ENCODE peak calls at places on chromosome 14, in seven cellular contexts. R is endothelial cell, N is WTC11, P is transverse colon, Q is body of pancreas, J is uterus, L is brain microvascular endothelial cell. Y is an unnamed sample.

GRCh38 chr14:23183479-23183878 is at the start of gene SLC7A8:
- DNase-seq in Q (peak), L (no peak), R (peak), P (peak), N (peak), J (peak), Y (no peak)

GRCh38 chr14:96067985-96068930 is 29.1 kb downstream of the C14orf132 start:
- DNase-seq in R (no peak), P (no peak), Q (no peak), L (no peak), J (no peak), N (no peak), Y (no peak)

GRCh38 chr14:24080142-24080530 is 8.8 kb downstream of the CPNE6 start:
- DNase-seq in Q (no peak), R (no peak), N (no peak), J (no peak), L (no peak), P (no peak), Y (no peak)

GRCh38 chr14:70021548-70021947 is 142.3 kb downstream of the SMOC1 start:
- DNase-seq in P (no peak), R (no peak), Q (no peak), L (no peak), N (no peak), J (no peak), Y (no peak)

GRCh38 chr14:62736004-62736403 is 309.3 kb downstream of the KCNH5 start:
- DNase-seq in P (no peak), L (no peak), R (no peak), Q (no peak), J (no peak), N (no peak), Y (no peak)

GRCh38 chr14:44795725-44796124 is 166.0 kb downstream of the KLHL28 start:
- DNase-seq in Q (peak), J (no peak), L (no peak), N (peak), P (no peak), R (no peak), Y (no peak)

GRCh38 chr14:94407906-94408305 is 19.5 kb upstream of the SERPINA1 start:
- DNase-seq in P (no peak), L (no peak), Q (no peak), N (no peak), R (no peak), J (no peak), Y (no peak)

GRCh38 chr14:100472491-100472890 is 114.7 kb downstream of the BEGAIN start:
- DNase-seq in N (no peak), Q (no peak), J (no peak), R (no peak), L (no peak), P (no peak), Y (no peak)

GRCh38 chr14:100524933-100525243 is 62.3 kb downstream of the BEGAIN start:
- DNase-seq in N (peak), J (peak), R (peak), Q (peak), L (peak), P (no peak), Y (peak)

GRCh38 chr14:37150414-37150813 is 22.0 kb downstream of the SLC25A21 start:
- DNase-seq in P (no peak), J (no peak), N (no peak), Q (no peak), R (no peak), L (peak), Y (no peak)

GRCh38 chr14:23154876-23155587 is 28.4 kb downstream of the SLC7A8 start:
- DNase-seq in P (peak), Q (peak), J (peak), L (peak), N (peak), R (peak), Y (no peak)

GRCh38 chr14:32472081-32472480 is 143.0 kb downstream of the AKAP6 start:
- DNase-seq in Q (no peak), R (no peak), N (no peak), J (no peak), P (no peak), L (no peak), Y (no peak)

GRCh38 chr14:31982642-31983041 is 94.5 kb upstream of the ARHGAP5 start:
- DNase-seq in J (no peak), R (no peak), P (no peak), L (no peak), Q (no peak), N (no peak), Y (no peak)

GRCh38 chr14:58077621-58078020 is 74.4 kb downstream of the ARMH4 start:
- DNase-seq in R (no peak), P (no peak), N (no peak), J (no peak), Q (no peak), L (no peak), Y (no peak)

GRCh38 chr14:33455998-33456397 is 494.9 kb downstream of the EGLN3 start:
- DNase-seq in Q (no peak), N (no peak), L (no peak), J (no peak), R (no peak), P (no peak), Y (no peak)

GRCh38 chr14:60346706-60347105 is 97.7 kb downstream of the PPM1A start:
- DNase-seq in R (peak), J (no peak), Q (peak), L (no peak), N (no peak), P (no peak), Y (no peak)

GRCh38 chr14:85319998-85320397 is 209.9 kb upstream of the FLRT2 start:
- DNase-seq in L (peak), J (no peak), R (no peak), P (no peak), N (no peak), Q (no peak), Y (no peak)

GRCh38 chr14:74945261-74945851 is 10.0 kb downstream of the PGF start:
- DNase-seq in R (peak), J (no peak), L (no peak), P (peak), Q (peak), N (peak), Y (no peak)

GRCh38 chr14:30994681-30995620 is 30.5 kb upstream of the AP4S1 start:
- DNase-seq in L (no peak), J (no peak), Q (no peak), R (no peak), N (no peak), P (no peak), Y (no peak)

GRCh38 chr14:54524410-54524809 is 14.7 kb downstream of the CGRRF1 start:
- DNase-seq in R (no peak), L (no peak), N (no peak), P (no peak), Q (no peak), J (no peak), Y (no peak)

GRCh38 chr14:77203611-77204456 is 22.2 kb downstream of the TMEM63C start:
- DNase-seq in Q (no peak), R (no peak), P (no peak), N (no peak), L (no peak), J (no peak), Y (no peak)

GRCh38 chr14:23481362-23481970 is 12.0 kb downstream of the NGDN start:
- DNase-seq in Q (no peak), R (peak), P (no peak), N (no peak), L (no peak), J (no peak), Y (no peak)

GRCh38 chr14:24677956-24678355 is 44.0 kb upstream of the GZMB start:
- DNase-seq in J (no peak), L (no peak), Q (no peak), P (no peak), N (no peak), R (no peak), Y (no peak)

GRCh38 chr14:105927661-105928060 is 401.3 kb downstream of the TMEM121 start:
- DNase-seq in P (peak), R (no peak), J (no peak), N (no peak), Q (no peak), L (no peak), Y (no peak)
- TF ChIP-seq CTCF in P (no peak), R (no peak), J (no peak), N (no peak), Q (no peak), L (no peak), Y (no peak)

GRCh38 chr14:89954045-89955021 is at the start of gene EFCAB11:
- DNase-seq in Q (peak), L (peak), P (peak), N (peak), J (peak), R (peak), Y (peak)

GRCh38 chr14:89955022-89955414 is 488 bp upstream of the EFCAB11 start:
- DNase-seq in R (no peak), P (no peak), J (no peak), N (no peak), Q (peak), L (no peak), Y (no peak)

GRCh38 chr14:89956294-89957009 is 725 bp downstream of the TDP1 start:
- DNase-seq in N (peak), L (peak), Q (peak), R (peak), J (peak), P (peak), Y (no peak)

GRCh38 chr14:89953602-89954001 is 928 bp downstream of the EFCAB11 start:
- DNase-seq in R (no peak), N (no peak), L (no peak), P (no peak), J (no peak), Q (no peak), Y (no peak)

DNA sequence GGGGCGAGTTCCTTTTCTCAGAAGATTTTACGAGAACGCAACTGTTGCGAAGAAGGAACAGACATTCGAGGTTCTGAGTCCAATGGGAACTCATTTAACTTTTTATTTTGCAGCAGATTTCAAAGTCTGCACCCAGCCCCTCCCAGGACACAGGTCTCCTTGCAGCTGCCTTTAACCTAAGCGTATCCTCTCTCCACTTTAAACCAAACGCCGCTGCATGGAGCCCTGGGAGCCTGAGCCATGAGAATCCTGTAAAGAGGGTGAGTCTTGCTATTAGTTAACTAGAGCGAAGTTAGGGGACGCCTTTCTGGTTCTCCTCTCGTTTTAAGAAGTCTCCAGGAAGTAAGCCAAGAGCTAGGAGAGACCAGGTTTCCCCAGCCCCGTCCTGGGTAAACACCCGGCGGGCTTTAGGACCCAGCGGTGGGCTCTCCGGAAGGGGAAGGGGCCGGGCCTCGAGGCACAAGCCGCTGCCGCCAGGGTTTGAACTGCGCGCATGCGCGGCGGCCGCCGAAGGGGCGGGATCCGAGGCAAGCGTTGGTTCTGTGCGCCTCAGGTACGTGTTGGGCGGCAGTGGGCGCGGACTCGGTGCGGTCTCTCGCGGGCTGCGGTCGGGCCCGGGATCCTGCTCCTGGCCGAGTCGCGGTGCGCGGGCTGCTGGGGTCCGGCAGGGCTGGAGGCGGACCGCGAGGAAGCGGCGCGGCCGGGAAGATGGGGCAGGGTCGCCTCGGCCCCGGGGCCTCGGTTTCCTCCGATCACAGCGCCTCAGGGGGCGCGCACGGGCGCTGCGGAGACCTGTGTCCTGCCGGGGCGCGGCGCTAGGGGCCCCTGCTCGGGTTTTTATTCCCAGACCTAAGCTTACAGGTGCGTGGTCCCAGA is at the start of gene TDP1:
- DNase-seq in P (peak), L (peak), N (peak), J (peak), Q (peak), R (peak), Y (peak)
- TF ChIP-seq CTCF in P (no peak), L (no peak), N (no peak), J (no peak), Q (no peak), R (no peak), Y (no peak)

GRCh38 chr14:64541261-64541970 is 875 bp downstream of the HSPA2 start:
- DNase-seq in Q (peak), J (peak), R (no peak), N (no peak), L (no peak), P (peak), Y (no peak)
- TF ChIP-seq CTCF in Q (no peak), J (no peak), R (no peak), N (no peak), L (no peak), P (no peak), Y (no peak)

GRCh38 chr14:101767618-101768362 is 6.3 kb downstream of the PPP2R5C start:
- DNase-seq in R (no peak), L (no peak), N (no peak), Q (no peak), P (no peak), J (no peak), Y (no peak)
- TF ChIP-seq CTCF in R (no peak), L (no peak), N (no peak), Q (no peak), P (no peak), J (no peak), Y (no peak)

GRCh38 chr14:88914956-88915355 is 90.5 kb downstream of the TTC8 start:
- DNase-seq in J (no peak), N (no peak), P (no peak), Q (no peak), R (no peak), L (no peak), Y (no peak)

DNA sequence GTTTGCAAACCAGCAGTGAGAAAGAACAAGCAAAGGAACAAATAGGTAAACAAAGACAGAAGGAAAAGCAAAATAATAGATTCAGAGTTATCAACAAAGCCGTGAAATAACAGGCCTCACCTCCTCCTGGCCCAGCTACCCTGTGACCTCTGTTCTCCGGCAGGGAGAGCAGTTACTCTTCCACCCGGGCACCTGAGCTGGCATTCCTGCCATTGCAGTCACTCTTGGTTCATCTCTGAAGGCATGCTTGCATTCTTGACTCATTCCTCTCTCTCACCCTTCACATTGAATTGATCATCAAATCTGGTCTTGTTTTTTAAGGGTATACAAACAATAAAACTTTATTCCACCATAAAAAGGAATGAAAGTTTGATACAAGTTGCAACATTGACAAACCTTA is 95.1 kb downstream of the TTC8 start:
- DNase-seq in R (no peak), N (no peak), J (no peak), L (no peak), P (peak), Q (no peak), Y (no peak)
- TF ChIP-seq CTCF in R (no peak), N (no peak), J (no peak), L (no peak), P (peak), Q (no peak), Y (no peak)

DNA sequence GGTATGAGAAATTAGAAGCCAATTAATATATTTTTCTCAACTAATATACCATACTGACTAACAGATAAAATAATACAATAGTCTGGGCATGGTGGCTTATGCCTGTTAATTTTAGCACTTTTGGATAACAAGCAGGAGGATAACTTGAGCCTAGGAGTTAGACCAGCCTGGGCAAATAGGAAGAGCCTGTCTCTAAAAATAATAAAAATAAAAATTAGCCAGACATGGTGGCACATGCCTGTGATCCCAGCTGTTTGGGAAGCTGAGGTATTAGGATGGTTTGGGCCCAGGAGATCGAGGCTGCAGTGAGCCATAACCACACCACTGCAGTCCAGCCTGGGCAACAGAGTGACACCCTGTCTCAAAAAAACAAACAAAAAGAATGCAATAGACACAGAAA is 24.7 kb downstream of the KLHDC2 start:
- DNase-seq in L (no peak), R (no peak), J (no peak), P (no peak), Q (no peak), N (no peak), Y (no peak)
- TF ChIP-seq CTCF in L (no peak), R (no peak), J (no peak), P (no peak), Q (no peak), N (no peak), Y (no peak)

DNA sequence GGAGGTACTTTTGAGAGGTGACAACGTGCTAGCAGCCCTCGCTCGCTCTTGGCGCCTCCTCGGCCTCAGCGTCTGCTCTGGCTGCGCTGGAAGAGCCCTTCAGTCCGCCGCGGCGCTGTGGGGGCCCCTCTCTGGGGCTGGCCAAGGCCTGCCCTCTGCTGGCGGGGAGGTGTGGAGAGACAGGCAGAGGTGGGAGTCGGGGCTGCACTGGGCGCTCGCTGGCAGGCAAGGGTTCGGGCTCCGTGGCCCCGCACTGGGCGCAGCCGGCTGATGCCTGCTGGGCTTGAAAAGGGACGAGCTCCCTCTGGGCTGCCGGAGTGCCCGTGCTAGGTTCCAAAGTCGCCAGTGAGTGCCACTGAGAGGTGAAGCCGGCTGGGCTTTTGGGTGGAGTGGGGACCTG is 580.0 kb downstream of the DIO2 start:
- DNase-seq in P (no peak), R (no peak), N (peak), L (no peak), Q (no peak), J (no peak), Y (no peak)
- TF ChIP-seq CTCF in P (no peak), R (no peak), N (peak), L (no peak), Q (no peak), J (no peak), Y (no peak)

DNA sequence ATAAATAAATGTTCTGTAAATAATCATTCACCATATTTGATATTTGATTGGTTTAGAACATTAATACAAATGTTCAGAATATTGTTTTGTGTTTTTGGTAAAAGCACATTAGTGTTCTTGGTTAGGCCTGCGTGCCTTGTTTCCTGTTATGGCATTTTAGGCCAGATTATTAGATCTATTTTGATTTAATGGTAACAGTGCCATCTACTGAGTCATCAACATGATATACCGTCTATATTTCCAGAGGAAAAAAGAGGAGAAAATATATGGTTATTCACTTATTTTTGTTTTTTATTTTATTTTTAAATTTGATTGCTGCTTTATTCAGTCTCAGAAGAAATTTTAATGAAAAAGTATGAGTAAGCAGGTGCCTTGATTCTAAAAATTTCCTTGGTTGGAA is 60.3 kb downstream of the GPHN start:
- DNase-seq in Q (no peak), L (no peak), N (no peak), J (no peak), R (no peak), P (no peak), Y (no peak)
- TF ChIP-seq CTCF in Q (no peak), L (no peak), N (no peak), J (no peak), R (no peak), P (no peak), Y (no peak)

GRCh38 chr14:38209572-38210159 is 2.0 kb downstream of the SSTR1 start:
- DNase-seq in L (no peak), J (no peak), P (no peak), N (no peak), R (no peak), Q (no peak), Y (no peak)
- TF ChIP-seq CTCF in L (no peak), J (no peak), P (no peak), N (no peak), R (no peak), Q (no peak), Y (no peak)